ENCODE peak calls at places on chromosomes 7 and 10, in eight cellular contexts. Z, I, L, E, X, S, O and W are unnamed samples.

GRCh38 chr10:126059101-126059826 is 162.9 kb downstream of the FANK1 start:
- DNase-seq in Z (no peak), I (no peak), L (no peak), E (peak; percentile 75), X (no peak), S (no peak), O (peak; percentile 68), W (no peak)

GRCh38 chr7:158109364-158110033 is 478.1 kb downstream of the PTPRN2 start:
- DNase-seq in Z (no peak), I (no peak), L (no peak), E (no peak), X (no peak), S (no peak), O (no peak), W (no peak)

GRCh38 chr7:96657347-96658010 is 52.2 kb downstream of the SEM1 start:
- DNase-seq in Z (no peak), I (no peak), L (no peak), E (no peak), X (no peak), S (peak; percentile 50), O (no peak), W (no peak)

GRCh38 chr7:29839302-29839701 is 33.0 kb downstream of the WIPF3 start:
- DNase-seq in Z (no peak), I (peak; percentile 55), L (no peak), E (peak; percentile 79), X (peak; percentile 49), S (no peak), O (no peak), W (no peak)

GRCh38 chr7:116521046-116521664 is 3.7 kb upstream of the CAV1 start:
- DNase-seq in Z (no peak), I (no peak), L (no peak), E (no peak), X (no peak), S (no peak), O (no peak), W (no peak)

GRCh38 chr7:105887569-105888199 is 11.3 kb upstream of the ATXN7L1 start:
- DNase-seq in Z (no peak), I (no peak), L (no peak), E (no peak), X (no peak), S (no peak), O (no peak), W (peak; percentile 16)

GRCh38 chr7:155858521-155859061 is 46.3 kb upstream of the SHH start:
- DNase-seq in Z (no peak), I (no peak), L (no peak), E (no peak), X (no peak), S (no peak), O (no peak), W (no peak)

GRCh38 chr10:13627459-13628310 is 40.9 kb downstream of the PRPF18 start:
- DNase-seq in Z (no peak), I (no peak), L (no peak), E (peak; percentile 3), X (no peak), S (no peak), O (no peak), W (no peak)

GRCh38 chr7:18064242-18064838 is 36.7 kb upstream of the PRPS1L1 start:
- DNase-seq in Z (no peak), I (no peak), L (no peak), E (peak; percentile 5), X (no peak), S (peak; percentile 49), O (peak; percentile 7), W (peak; percentile 48)

GRCh38 chr10:86692664-86693063 is 24.4 kb downstream of the LDB3 start:
- DNase-seq in Z (no peak), I (no peak), L (no peak), E (no peak), X (no peak), S (no peak), O (no peak), W (no peak)

GRCh38 chr7:140485463-140486265 is 6.4 kb upstream of the MKRN1 start:
- DNase-seq in Z (no peak), I (no peak), L (no peak), E (no peak), X (no peak), S (no peak), O (no peak), W (no peak)

GRCh38 chr10:116044722-116045374 is 228.2 kb downstream of the GFRA1 start:
- DNase-seq in Z (no peak), I (no peak), L (no peak), E (peak; percentile 87), X (no peak), S (no peak), O (no peak), W (no peak)

GRCh38 chr10:52351911-52352310 is 37.8 kb downstream of the DKK1 start:
- DNase-seq in Z (no peak), I (no peak), L (no peak), E (peak; percentile 63), X (no peak), S (no peak), O (no peak), W (no peak)

GRCh38 chr7:44676776-44677175 is 70.3 kb downstream of the OGDH start:
- DNase-seq in Z (no peak), I (no peak), L (no peak), E (no peak), X (no peak), S (no peak), O (no peak), W (no peak)

GRCh38 chr7:137886706-137887105 is 39.9 kb upstream of the DGKI start:
- DNase-seq in Z (no peak), I (no peak), L (no peak), E (peak; percentile 43), X (no peak), S (no peak), O (no peak), W (no peak)

GRCh38 chr10:3538850-3539531 is 246.0 kb downstream of the KLF6 start:
- DNase-seq in Z (no peak), I (no peak), L (no peak), E (peak; percentile 97), X (no peak), S (no peak), O (no peak), W (no peak)

GRCh38 chr10:122164028-122164601 is 107.0 kb upstream of the BTBD16 start:
- DNase-seq in Z (no peak), I (no peak), L (no peak), E (no peak), X (no peak), S (no peak), O (no peak), W (peak; percentile 57)

GRCh38 chr10:29545122-29545521 is 89.6 kb downstream of the SVIL start:
- DNase-seq in Z (no peak), I (no peak), L (no peak), E (no peak), X (no peak), S (no peak), O (no peak), W (no peak)

GRCh38 chr10:131885391-131886165 is 15.2 kb upstream of the PPP2R2D start:
- DNase-seq in Z (peak; percentile 82), I (peak; percentile 82), L (peak; percentile 50), E (peak; percentile 44), X (peak; percentile 62), S (peak; percentile 93), O (no peak), W (peak; percentile 85)

GRCh38 chr7:40469481-40469880 is 334.7 kb downstream of the SUGCT start:
- DNase-seq in Z (no peak), I (no peak), L (no peak), E (peak; percentile 92), X (no peak), S (no peak), O (peak; percentile 8), W (no peak)

GRCh38 chr10:130179640-130180039 is 43.4 kb downstream of the GLRX3 start:
- DNase-seq in Z (peak; percentile 32), I (no peak), L (no peak), E (peak; percentile 70), X (no peak), S (peak; percentile 66), O (no peak), W (no peak)

GRCh38 chr7:139422126-139422525 is 61.3 kb downstream of the KLRG2 start:
- DNase-seq in Z (no peak), I (no peak), L (no peak), E (no peak), X (no peak), S (no peak), O (no peak), W (no peak)

GRCh38 chr10:72025400-72025799 is 61.2 kb downstream of the CHST3 start:
- DNase-seq in Z (no peak), I (no peak), L (no peak), E (no peak), X (no peak), S (no peak), O (no peak), W (no peak)

GRCh38 chr10:128418819-128419218 is 292.6 kb upstream of the MKI67 start:
- DNase-seq in Z (no peak), I (no peak), L (no peak), E (no peak), X (no peak), S (no peak), O (no peak), W (peak; percentile 18)

GRCh38 chr10:117222552-117223412 is 18.1 kb upstream of the SLC18A2 start:
- DNase-seq in Z (no peak), I (no peak), L (no peak), E (no peak), X (no peak), S (no peak), O (no peak), W (no peak)

GRCh38 chr10:133339708-133340380 is 3.1 kb upstream of the CALY start:
- DNase-seq in Z (no peak), I (no peak), L (no peak), E (no peak), X (no peak), S (no peak), O (no peak), W (no peak)

GRCh38 chr7:67251986-67252558 is 255.4 kb downstream of the TYW1 start:
- DNase-seq in Z (no peak), I (no peak), L (no peak), E (no peak), X (no peak), S (no peak), O (no peak), W (no peak)

GRCh38 chr10:85622425-85622824 is 744.2 kb downstream of the GRID1 start:
- DNase-seq in Z (no peak), I (no peak), L (no peak), E (no peak), X (no peak), S (no peak), O (no peak), W (no peak)

GRCh38 chr7:68783671-68784070 is 814.6 kb upstream of the AUTS2 start:
- DNase-seq in Z (no peak), I (no peak), L (no peak), E (no peak), X (no peak), S (no peak), O (no peak), W (no peak)

GRCh38 chr7:104979167-104979841 is 34.7 kb upstream of the KMT2E start:
- DNase-seq in Z (no peak), I (no peak), L (no peak), E (peak; percentile 77), X (no peak), S (peak; percentile 52), O (no peak), W (peak; percentile 72)

GRCh38 chr10:131708225-131708624 is 192.6 kb upstream of the PPP2R2D start:
- DNase-seq in Z (no peak), I (peak; percentile 13), L (no peak), E (no peak), X (no peak), S (peak; percentile 4), O (no peak), W (no peak)

GRCh38 chr10:131381576-131381975 is 70.1 kb upstream of the TCERG1L start:
- DNase-seq in Z (no peak), I (no peak), L (no peak), E (no peak), X (no peak), S (no peak), O (no peak), W (no peak)